ENCODE peak calls at places on chromosomes 12 and 14, in four cellular contexts. V, Y, T and R are unnamed samples.

GRCh38 chr14:91377700-91378652 is 39.6 kb downstream of the CCDC88C start:
- DNase-seq in V (no peak), Y (no peak), T (no peak), R (no peak)

GRCh38 chr12:40063424-40063823 is 42.5 kb downstream of the SLC2A13 start:
- DNase-seq in V (no peak), Y (no peak), T (no peak), R (no peak)

GRCh38 chr12:62601765-62602444 is 135.3 kb downstream of the MON2 start:
- DNase-seq in V (no peak), Y (no peak), T (no peak), R (no peak)

GRCh38 chr12:2893007-2893406 is 2.3 kb downstream of the TULP3 start:
- DNase-seq in V (no peak), Y (no peak), T (peak; percentile 92), R (no peak)

GRCh38 chr12:59113831-59114273 is 193.5 kb upstream of the LRIG3 start:
- DNase-seq in V (peak; percentile 22), Y (peak; percentile 60), T (peak; percentile 81), R (peak; percentile 88)

GRCh38 chr12:27861428-27862167 is 81.6 kb upstream of the MANSC4 start:
- DNase-seq in V (no peak), Y (no peak), T (peak; percentile 59), R (peak; percentile 45)

GRCh38 chr14:31937730-31938346 is 139.3 kb upstream of the ARHGAP5 start:
- DNase-seq in V (peak; percentile 93), Y (no peak), T (peak; percentile 86), R (peak; percentile 63)

GRCh38 chr12:52907092-52907810 is 2.4 kb upstream of the KRT8 start:
- DNase-seq in V (no peak), Y (peak; percentile 96), T (no peak), R (peak; percentile 96)

GRCh38 chr12:1838223-1838993 is 18.0 kb downstream of the LRTM2 start:
- DNase-seq in V (no peak), Y (no peak), T (no peak), R (no peak)

GRCh38 chr12:108772247-108772646 is 40.9 kb upstream of the CORO1C start:
- DNase-seq in V (no peak), Y (no peak), T (no peak), R (no peak)

GRCh38 chr12:105454688-105455087 is 124.2 kb downstream of the C12orf75 start:
- DNase-seq in V (no peak), Y (no peak), T (no peak), R (no peak)

GRCh38 chr14:95875831-95876768 is 532 bp upstream of the TUNAR start:
- DNase-seq in V (no peak), Y (no peak), T (no peak), R (no peak)

GRCh38 chr12:62776575-62776974 is 158.4 kb downstream of the PPM1H start:
- DNase-seq in V (no peak), Y (no peak), T (no peak), R (no peak)

GRCh38 chr14:30527196-30527595 is 31.8 kb upstream of the G2E3 start:
- DNase-seq in V (no peak), Y (no peak), T (no peak), R (no peak)

GRCh38 chr14:30525833-30526232 is 33.1 kb upstream of the G2E3 start:
- DNase-seq in V (peak; percentile 27), Y (no peak), T (peak; percentile 14), R (no peak)

GRCh38 chr14:30532264-30532663 is 26.7 kb upstream of the G2E3 start:
- DNase-seq in V (no peak), Y (no peak), T (no peak), R (peak; percentile 25)

GRCh38 chr14:30528778-30529642 is 29.9 kb upstream of the G2E3 start:
- DNase-seq in V (no peak), Y (no peak), T (no peak), R (no peak)

GRCh38 chr14:30528119-30528518 is 30.8 kb upstream of the G2E3 start:
- DNase-seq in V (no peak), Y (no peak), T (no peak), R (no peak)
- H3K4me1 ChIP-seq in V (no peaks in the 10 kb centered on the region), Y (no peaks in the 10 kb centered on the region), T (no peaks in the 10 kb centered on the region), R (no peaks in the 10 kb centered on the region)

GRCh38 chr12:94195483-94195882 is 47.1 kb downstream of the PLXNC1 start:
- DNase-seq in V (no peak), Y (no peak), T (no peak), R (no peak)
- TF ChIP-seq CTCF in V (no peak), Y (no peak), T (no peak), R (no peak)

GRCh38 chr14:103703433-103704385 is 11.5 kb downstream of the XRCC3 start:
- DNase-seq in V (no peak), Y (no peak), T (no peak), R (no peak)

GRCh38 chr14:103700753-103701490 is 14.3 kb downstream of the XRCC3 start:
- DNase-seq in V (no peak), Y (no peak), T (no peak), R (no peak)

GRCh38 chr14:103699901-103700752 is 15.1 kb downstream of the XRCC3 start:
- DNase-seq in V (no peak), Y (no peak), T (no peak), R (no peak)

GRCh38 chr14:103702497-103703432 is 12.5 kb downstream of the XRCC3 start:
- DNase-seq in V (no peak), Y (no peak), T (no peak), R (no peak)

DNA sequence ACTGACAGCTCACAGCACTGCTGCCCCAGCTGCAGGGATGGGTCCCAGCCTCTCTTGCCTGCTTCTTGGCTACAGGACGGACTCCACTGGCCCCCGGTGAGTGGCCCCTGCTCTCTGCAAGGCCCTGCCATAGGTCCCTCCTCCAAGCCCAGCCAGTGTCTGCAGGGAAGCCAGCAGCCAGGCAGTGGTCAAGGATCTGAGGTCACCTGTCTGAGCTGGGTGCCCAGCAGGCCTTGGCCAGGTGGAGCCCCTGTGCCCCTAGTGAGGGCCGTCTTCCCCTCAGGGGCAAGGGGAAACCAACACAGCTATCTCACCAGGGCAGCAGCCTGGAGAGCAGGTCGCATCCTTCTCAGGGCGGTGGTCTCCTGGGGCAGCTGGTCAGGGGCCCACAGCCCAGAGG is 13.2 kb downstream of the XRCC3 start:
- DNase-seq in V (no peak), Y (no peak), T (no peak), R (no peak)
- H3K4me1 ChIP-seq in V (no peaks in the 10 kb centered on the region), Y (peaks cover 33% of the 10 kb centered on the region), T (peaks cover 2% of the 10 kb centered on the region), R (peaks cover 10% of the 10 kb centered on the region)

GRCh38 chr14:68295316-68295816 is 475.8 kb downstream of the RAD51B start:
- DNase-seq in V (no peak), Y (no peak), T (no peak), R (peak; percentile 65)

GRCh38 chr14:68293404-68293803 is 473.8 kb downstream of the RAD51B start:
- DNase-seq in V (no peak), Y (no peak), T (no peak), R (peak; percentile 47)

GRCh38 chr14:68297871-68298468 is 478.4 kb downstream of the RAD51B start:
- DNase-seq in V (no peak), Y (no peak), T (peak; percentile 38), R (no peak)

GRCh38 chr14:68300608-68301007 is 481.0 kb downstream of the RAD51B start:
- DNase-seq in V (no peak), Y (no peak), T (no peak), R (no peak)

GRCh38 chr14:68297011-68297410 is 477.4 kb downstream of the RAD51B start:
- DNase-seq in V (no peak), Y (no peak), T (no peak), R (no peak)
- TF ChIP-seq CTCF in V (no peak), Y (no peak), T (no peak), R (no peak)

GRCh38 chr14:83706555-83706954 is 1823.4 kb upstream of the FLRT2 start:
- DNase-seq in V (no peak), Y (no peak), T (peak; percentile 6), R (no peak)
- H3K4me1 ChIP-seq in V (peaks cover 6% of the 10 kb centered on the region), Y (no peaks in the 10 kb centered on the region), T (no peaks in the 10 kb centered on the region), R (no peaks in the 10 kb centered on the region)

GRCh38 chr14:73458219-73458976 is at the start of gene NUMB:
- DNase-seq in V (peak; percentile 100), Y (peak; percentile 99), T (peak; percentile 100), R (peak; percentile 99)
- TF ChIP-seq CTCF in V (no peak), Y (peak; percentile 2), T (no peak), R (no peak)

DNA sequence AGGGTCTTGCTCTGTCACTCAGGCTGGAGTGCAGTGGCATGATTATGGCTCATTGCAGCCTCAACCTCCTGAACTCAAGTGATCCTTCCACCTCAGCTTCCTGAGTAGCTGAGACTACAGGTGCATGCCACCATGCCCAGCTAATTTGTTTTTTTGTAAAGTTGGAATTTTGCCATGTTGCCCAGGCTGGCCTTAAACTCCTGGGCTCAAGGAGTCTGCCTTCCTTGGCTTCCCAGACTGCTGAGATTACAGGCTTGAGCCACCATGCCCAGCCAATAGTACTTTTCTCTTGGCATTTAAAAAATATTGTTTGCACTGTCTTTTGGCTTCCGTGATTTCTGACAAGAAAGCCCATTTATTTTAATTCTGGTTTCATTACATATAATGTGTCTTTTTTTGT is 61.3 kb downstream of the DIP2B start:
- DNase-seq in V (no peak), Y (no peak), T (no peak), R (no peak)
- H3K4me1 ChIP-seq in V (peaks cover 29% of the 10 kb centered on the region), Y (no peaks in the 10 kb centered on the region), T (peaks cover 10% of the 10 kb centered on the region), R (no peaks in the 10 kb centered on the region)

GRCh38 chr12:6644903-6645302 is 2.3 kb downstream of the ACRBP start:
- DNase-seq in V (no peak), Y (no peak), T (no peak), R (peak; percentile 49)
- TF ChIP-seq CTCF in V (peak; percentile 31), Y (no peak), T (peak; percentile 15), R (no peak)

DNA sequence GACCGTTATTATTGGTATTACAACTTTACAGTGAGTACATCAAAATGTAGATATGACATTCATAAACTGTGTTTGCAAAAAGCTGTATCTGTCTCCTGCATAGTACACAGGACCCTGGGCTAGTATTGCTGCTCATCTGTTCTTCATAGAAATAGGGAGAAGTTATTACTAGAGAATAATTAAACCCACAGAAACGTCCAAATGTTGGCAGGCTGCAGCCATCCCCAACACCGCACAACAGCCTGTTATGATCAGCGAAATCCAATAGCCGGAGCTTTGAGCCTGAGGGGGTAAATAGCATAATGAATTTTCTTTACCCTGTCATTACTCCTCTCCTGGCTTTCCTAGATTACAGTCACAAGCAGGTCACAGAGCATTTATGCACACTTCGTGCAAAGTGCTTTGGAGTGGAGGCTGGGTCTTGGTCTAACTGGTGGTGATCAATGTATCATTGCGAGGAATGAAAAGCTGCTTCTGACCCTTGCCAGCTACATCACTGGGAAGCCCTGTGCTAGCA is 178.1 kb downstream of the DACT1 start:
- DNase-seq in V (no peak), Y (no peak), T (no peak), R (no peak)
- H3K4me1 ChIP-seq in V (no peaks in the 10 kb centered on the region), Y (no peaks in the 10 kb centered on the region), T (peaks cover 2% of the 10 kb centered on the region), R (no peaks in the 10 kb centered on the region)

DNA sequence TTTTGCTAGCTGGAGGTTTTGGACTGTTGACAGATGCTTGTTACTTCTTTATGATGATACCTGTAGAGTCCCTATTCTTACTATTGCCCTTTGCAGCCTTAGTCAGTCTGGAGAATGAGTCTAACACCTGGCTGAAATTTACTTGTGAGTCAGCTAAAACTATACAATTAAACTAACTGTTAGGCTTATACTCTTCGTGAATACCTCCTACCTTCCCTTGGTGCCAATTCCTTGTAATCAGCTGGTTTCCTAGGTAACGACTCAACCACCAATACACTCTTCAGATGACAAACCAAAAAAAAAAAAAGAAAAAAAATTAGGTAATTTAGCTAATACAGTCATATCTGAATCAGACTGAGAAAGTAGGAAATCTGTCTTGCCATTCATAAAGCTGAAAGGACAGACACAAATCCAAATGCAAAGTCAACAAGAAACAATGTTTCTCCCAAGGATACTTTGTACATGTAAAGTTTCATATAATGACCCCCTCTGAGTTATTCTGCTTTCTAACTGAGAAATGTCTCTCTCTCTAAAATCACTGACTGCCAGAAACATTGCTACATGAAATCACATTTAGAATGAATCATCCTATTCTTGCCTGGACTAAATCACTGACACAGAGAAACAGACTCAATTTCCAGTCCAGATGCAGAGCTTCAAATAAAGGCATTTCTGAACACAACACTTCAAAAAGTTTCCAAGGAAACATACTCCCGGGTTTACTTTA is 56.5 kb upstream of the CDKL1 start:
- DNase-seq in V (peak; percentile 94), Y (no peak), T (peak; percentile 86), R (no peak)
- TF ChIP-seq CTCF in V (no peak), Y (no peak), T (no peak), R (no peak)